ENCODE peak calls at places on chromosomes 12 and 14, in ten cellular contexts. Q is SK-N-SH, A is endothelial cell of umbilical vein, R is WTC11, Z is K562, H is A549, X is HCT116, F is GM12878, M is HepG2, V is H1. C is an unnamed sample.

GRCh38 chr14:49982522-49982951 is 89.7 kb downstream of the ARF6 start:
- DNase-seq in V (no peak), F (no peak), Z (no peak), A (peak; percentile 87), Q (no peak), M (no peak), H (no peak), R (no peak), X (no peak), C (no peak)

GRCh38 chr14:22993517-22993916 is 11.2 kb upstream of the AJUBA start:
- DNase-seq in Q (no peak), H (no peak), R (no peak), A (no peak), F (no peak), X (no peak), Z (no peak), V (no peak), M (no peak), C (no peak)

GRCh38 chr12:1369942-1370620 is 224.3 kb downstream of the FBXL14 start:
- DNase-seq in Z (no peak), V (no peak), F (no peak), A (no peak), R (no peak), X (no peak), Q (no peak), M (no peak), H (no peak), C (no peak)

GRCh38 chr12:64670856-64671639 is 60.8 kb downstream of the RASSF3 start:
- DNase-seq in A (peak; percentile 59), X (peak; percentile 59), Z (no peak), V (no peak), Q (no peak), F (no peak), M (no peak), H (no peak), R (no peak), C (no peak)

GRCh38 chr12:18551703-18552102 is 186.1 kb downstream of the PLCZ1 start:
- DNase-seq in M (no peak), R (no peak), A (no peak), H (no peak), V (no peak), Q (no peak), X (no peak), Z (no peak), F (no peak), C (no peak)

GRCh38 chr14:60313093-60313492 is 64.1 kb downstream of the PPM1A start:
- DNase-seq in M (no peak), Q (no peak), V (no peak), H (no peak), R (no peak), F (no peak), A (no peak), X (no peak), Z (peak; percentile 16), C (peak; percentile 49)

GRCh38 chr12:39372929-39373328 is 70.0 kb downstream of the KIF21A start:
- DNase-seq in Q (no peak), V (no peak), F (peak; percentile 61), R (no peak), X (no peak), H (no peak), Z (no peak), M (no peak), A (peak; percentile 19), C (peak; percentile 44)

GRCh38 chr14:75150150-75150549 is 23.3 kb upstream of the NEK9 start:
- DNase-seq in V (no peak), R (no peak), H (no peak), M (no peak), Q (no peak), X (no peak), A (no peak), F (no peak), Z (no peak), C (no peak)

GRCh38 chr14:81219821-81220487 is 805 bp downstream of the GTF2A1 start:
- DNase-seq in X (no peak), F (no peak), V (no peak), H (no peak), A (no peak), M (peak; percentile 6), Z (peak; percentile 29), R (peak; percentile 30), Q (peak; percentile 61), C (peak; percentile 56)

GRCh38 chr14:66140213-66140918 is 345.8 kb upstream of the CCDC196 start:
- DNase-seq in R (no peak), A (no peak), Q (no peak), F (peak; percentile 30), M (no peak), V (no peak), X (no peak), H (no peak), Z (no peak), C (peak; percentile 52)

GRCh38 chr14:80850197-80850814 is 91.2 kb downstream of the CEP128 start:
- DNase-seq in Q (peak; percentile 5), A (peak; percentile 63), R (no peak), X (peak; percentile 21), M (peak; percentile 12), Z (peak; percentile 6), H (peak; percentile 13), F (no peak), V (no peak), C (peak; percentile 44)

GRCh38 chr12:57904848-57905811 is 36.2 kb upstream of the ATP23 start:
- DNase-seq in F (peak; percentile 46), M (peak; percentile 82), Z (peak; percentile 81), V (peak; percentile 64), X (peak; percentile 89), R (peak; percentile 89), Q (peak; percentile 81), A (peak; percentile 92), H (peak; percentile 71), C (peak; percentile 90)

GRCh38 chr12:79534029-79534867 is 156.5 kb downstream of the PAWR start:
- DNase-seq in Z (no peak), F (no peak), X (no peak), A (no peak), V (no peak), H (no peak), M (no peak), R (no peak), Q (no peak), C (no peak)

GRCh38 chr12:92096346-92097136 is 49.1 kb downstream of the BTG1 start:
- DNase-seq in R (no peak), F (no peak), M (no peak), Q (no peak), V (no peak), H (no peak), X (no peak), A (peak; percentile 55), Z (no peak), C (no peak)

GRCh38 chr12:49979061-49979586 is 6.4 kb downstream of the AQP6 start:
- DNase-seq in X (no peak), A (no peak), H (no peak), R (no peak), F (no peak), Z (no peak), M (no peak), Q (peak; percentile 86), V (no peak), C (no peak)

DNA sequence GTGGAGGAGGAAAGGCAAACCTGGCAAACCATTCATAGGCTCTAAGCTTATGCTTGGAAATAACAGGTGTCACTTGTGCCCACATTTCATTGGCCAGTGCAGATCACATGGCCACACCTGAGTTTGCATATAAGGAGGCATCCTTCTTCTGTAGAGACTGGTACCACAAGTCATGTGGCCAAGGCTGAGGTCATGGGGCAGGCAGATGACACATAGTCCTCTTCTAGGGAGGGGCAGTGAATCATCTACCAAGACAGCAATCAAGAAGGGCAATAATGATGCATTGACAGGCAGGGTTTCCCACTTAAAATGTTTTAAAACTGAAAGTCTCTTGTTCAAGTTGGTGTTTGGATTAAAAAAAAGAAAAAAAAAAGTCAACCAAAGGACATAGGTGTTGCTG is 77.3 kb downstream of the DAAM1 start:
- DNase-seq in V (no peak), X (no peak), R (no peak), M (no peak), Q (no peak), Z (no peak), F (no peak), H (no peak), A (no peak), C (no peak)
- TF ChIP-seq MAX in V (no peak), X (no peak), R (no peak), M (no peak), Q (no peak), Z (no peak), F (no peak), H (no peak), A (no peak), C (no peak)

DNA sequence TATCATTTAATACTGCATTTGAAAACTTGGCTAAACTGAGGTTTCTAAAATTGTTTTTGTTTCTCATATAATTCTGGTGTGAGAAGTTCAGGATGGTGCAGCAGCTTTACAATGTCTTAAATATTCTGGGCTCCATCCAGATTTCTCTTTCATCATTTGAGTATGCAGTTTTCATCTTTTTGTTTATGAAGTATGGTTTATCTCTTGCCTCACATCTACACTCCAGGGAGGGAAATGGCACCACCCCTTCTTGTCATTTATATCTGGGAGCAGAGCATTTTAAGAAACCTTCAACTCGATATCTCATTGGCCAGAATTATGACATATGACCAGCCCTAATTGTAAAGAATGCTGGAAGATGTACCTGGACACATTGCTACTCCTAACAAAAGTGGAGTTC is 24.3 kb downstream of the GEMIN2 start:
- DNase-seq in V (no peak), M (no peak), R (no peak), Z (no peak), H (no peak), X (no peak), A (no peak), Q (no peak), F (no peak), C (no peak)
- TF ChIP-seq MAX in V (no peak), M (no peak), R (no peak), Z (no peak), H (no peak), X (no peak), A (no peak), Q (no peak), F (no peak), C (no peak)

GRCh38 chr12:5453471-5453870 is 21.6 kb downstream of the NTF3 start:
- DNase-seq in A (no peak), H (no peak), M (no peak), V (no peak), F (no peak), R (no peak), X (no peak), Z (no peak), Q (no peak), C (no peak)
- TF ChIP-seq MAX in A (no peak), H (no peak), M (no peak), V (no peak), F (no peak), R (no peak), X (no peak), Z (no peak), Q (no peak), C (no peak)

DNA sequence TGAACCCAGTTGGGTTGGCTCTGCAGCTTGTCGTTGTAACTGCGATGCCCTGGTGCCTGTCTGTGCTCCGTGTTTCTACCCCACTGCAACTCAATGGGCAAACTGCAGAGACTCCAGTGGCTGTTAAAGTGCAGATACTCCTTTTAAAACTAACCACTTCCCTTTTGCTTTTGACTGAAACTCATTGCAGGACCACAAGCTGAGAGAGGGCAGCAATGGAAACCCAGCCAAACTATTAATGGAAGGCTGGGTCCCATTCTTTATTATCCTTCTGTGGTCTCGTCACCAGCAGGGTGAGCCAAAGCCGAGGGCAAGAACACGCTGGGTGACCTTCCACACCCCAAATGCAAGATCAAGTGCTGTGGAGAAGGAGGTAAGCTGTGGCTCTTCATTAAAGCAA is 910.4 kb downstream of the VRK1 start:
- DNase-seq in F (peak; percentile 40), H (no peak), Q (no peak), M (no peak), V (no peak), A (no peak), Z (no peak), R (no peak), X (no peak), C (peak; percentile 20)
- TF ChIP-seq MAX in F (no peak), H (no peak), Q (no peak), M (no peak), V (no peak), A (no peak), Z (no peak), R (no peak), X (no peak), C (no peak)

C was measured in NB4.